ENCODE peak calls at places on chromosomes 16 and 17, in six cellular contexts. G is IMR-90, A is neuronal stem cell, V is mesenchymal stem cell, C is H9, T is H1. P is an unnamed sample.

GRCh38 chr16:81140930-81141780 is 45.0 kb upstream of the GCSH start:
- DNase-seq in G (no peak), A (no peak), V (no peak), C (peak), T (peak), P (peak)

GRCh38 chr16:67438098-67438791 is 7.3 kb downstream of the HSD11B2 start:
- DNase-seq in G (no peak), A (no peak), V (no peak), C (no peak), T (no peak), P (no peak)

GRCh38 chr17:30554839-30555751 is 77.9 kb downstream of the GOSR1 start:
- DNase-seq in G (peak), A (no peak), V (peak), C (peak), T (peak), P (no peak)

GRCh38 chr16:28823291-28823718 is 506 bp downstream of the ATXN2L start:
- DNase-seq in G (no peak), A (no peak), V (no peak), C (no peak), T (no peak), P (no peak)

GRCh38 chr17:51365090-51365489 is 104.7 kb downstream of the UTP18 start:
- DNase-seq in G (no peak), A (no peak), V (no peak), C (no peak), T (no peak), P (no peak)

GRCh38 chr16:86984975-86985655 is 332.1 kb downstream of the C16orf95 start:
- DNase-seq in G (no peak), A (no peak), V (peak), C (peak), T (no peak), P (no peak)

GRCh38 chr16:18855196-18855595 is 53.8 kb upstream of the ARL6IP1 start:
- DNase-seq in G (no peak), A (no peak), V (no peak), C (no peak), T (no peak), P (no peak)

GRCh38 chr17:39629894-39630293 is 3.1 kb downstream of the PPP1R1B start:
- DNase-seq in G (no peak), A (no peak), V (no peak), C (no peak), T (no peak), P (peak)

GRCh38 chr17:39114744-39115534 is 36.5 kb downstream of the PLXDC1 start:
- DNase-seq in G (peak), A (no peak), V (peak), C (no peak), T (no peak), P (no peak)

GRCh38 chr17:59371426-59372099 is 40.1 kb downstream of the YPEL2 start:
- DNase-seq in G (no peak), A (no peak), V (peak), C (no peak), T (no peak), P (no peak)

GRCh38 chr17:42325026-42325425 is 36.7 kb downstream of the STAT5A start:
- DNase-seq in G (peak), A (no peak), V (peak), C (no peak), T (no peak), P (peak)

GRCh38 chr16:89691231-89691985 is 4.9 kb downstream of the CDK10 start:
- DNase-seq in G (no peak), A (no peak), V (no peak), C (no peak), T (no peak), P (no peak)

GRCh38 chr16:50627419-50627818 is 53.7 kb downstream of the SNX20 start:
- DNase-seq in G (no peak), A (no peak), V (no peak), C (peak), T (no peak), P (no peak)

GRCh38 chr16:59400830-59401229 is 666.7 kb upstream of the GOT2 start:
- DNase-seq in G (no peak), A (no peak), V (no peak), C (no peak), T (no peak), P (no peak)

GRCh38 chr17:57677301-57677700 is 67.8 kb downstream of the CCDC182 start:
- DNase-seq in G (no peak), A (no peak), V (no peak), C (peak), T (no peak), P (no peak)

GRCh38 chr16:66168777-66169176 is 197.7 kb upstream of the CDH5 start:
- DNase-seq in G (no peak), A (no peak), V (no peak), C (no peak), T (no peak), P (no peak)

GRCh38 chr17:78993241-78993956 is 13.7 kb upstream of the LGALS3BP start:
- DNase-seq in G (peak), A (peak), V (peak), C (peak), T (no peak), P (peak)

GRCh38 chr17:14737984-14738651 is 437.2 kb downstream of the HS3ST3B1 start:
- DNase-seq in G (peak), A (peak), V (peak), C (peak), T (no peak), P (peak)

GRCh38 chr16:47480410-47480809 is 19.3 kb downstream of the PHKB start:
- DNase-seq in G (no peak), A (no peak), V (no peak), C (no peak), T (no peak), P (no peak)

GRCh38 chr16:67977469-67978227 is 2.7 kb downstream of the DPEP3 start:
- DNase-seq in G (no peak), A (no peak), V (no peak), C (no peak), T (no peak), P (no peak)

GRCh38 chr17:42131971-42132370 is 9.4 kb downstream of the HSPB9 start:
- DNase-seq in G (peak), A (no peak), V (peak), C (no peak), T (no peak), P (no peak)

GRCh38 chr17:49585422-49586027 is 9.9 kb downstream of the NXPH3 start:
- DNase-seq in G (no peak), A (no peak), V (no peak), C (peak), T (no peak), P (peak)

GRCh38 chr17:82446649-82447048 is 3.9 kb downstream of the CYBC1 start:
- DNase-seq in G (no peak), A (no peak), V (no peak), C (no peak), T (no peak), P (no peak)

GRCh38 chr16:77564791-77565390 is 130.1 kb upstream of the ADAMTS18 start:
- DNase-seq in G (peak), A (no peak), V (peak), C (no peak), T (no peak), P (peak)

GRCh38 chr16:13997526-13997925 is 73.6 kb upstream of the MRTFB start:
- DNase-seq in G (no peak), A (no peak), V (no peak), C (no peak), T (no peak), P (no peak)
- H4K91ac ChIP-seq in G (no peak), A (no peak), V (no peak), C (no peak), T (no peak), P (no peak)

DNA sequence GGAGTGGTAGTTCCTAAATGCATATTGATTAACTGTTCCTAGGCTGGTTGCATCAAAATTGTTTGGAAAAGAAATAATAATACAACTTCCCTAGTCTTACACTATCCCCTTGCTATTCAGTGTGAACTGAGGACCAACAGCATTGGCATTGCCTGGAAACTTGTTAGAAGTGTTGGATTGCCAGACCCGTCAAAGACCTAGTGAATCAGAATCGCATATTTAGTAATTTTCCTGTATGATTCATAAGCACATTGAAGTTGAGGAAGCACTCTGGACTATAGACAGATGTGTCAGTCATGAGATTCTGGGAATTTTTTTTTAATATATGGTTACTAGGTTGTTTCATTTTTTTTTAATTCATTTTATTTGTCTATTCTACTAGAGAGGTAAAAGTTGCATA is 34.7 kb upstream of the KCNJ16 start:
- DNase-seq in G (peak), A (no peak), V (no peak), C (no peak), T (no peak), P (no peak)
- H4K91ac ChIP-seq in G (no peak), A (no peak), V (no peak), C (no peak), T (no peak), P (no peak)

DNA sequence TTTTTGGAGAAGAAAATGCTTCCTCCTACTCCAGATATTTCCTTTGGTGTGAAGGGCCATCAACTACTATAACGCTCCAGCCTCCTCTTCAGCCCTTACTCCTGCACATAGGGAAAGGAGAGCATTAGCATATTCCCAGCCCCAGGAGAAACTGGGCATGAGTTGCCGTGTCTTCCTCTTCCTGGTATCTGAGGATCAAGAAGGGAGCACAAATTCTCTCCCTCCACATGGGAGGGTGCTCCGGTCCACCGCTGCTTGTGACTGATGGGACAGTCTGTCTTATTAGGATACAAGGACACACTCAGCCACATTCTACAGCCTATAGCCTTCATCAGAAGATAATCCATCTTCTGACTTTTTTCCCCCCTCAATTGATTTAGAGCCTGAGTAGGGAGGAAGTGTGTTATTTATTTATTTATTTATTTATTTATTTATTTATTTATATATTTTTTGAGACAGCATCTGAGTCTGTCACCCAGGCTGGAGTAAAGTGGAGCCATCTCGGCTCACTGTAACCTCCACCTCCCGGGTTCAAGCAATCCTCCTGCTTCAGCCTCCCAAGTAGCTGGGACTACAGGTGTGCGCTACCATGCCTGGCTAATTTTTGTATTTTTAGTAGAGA is 16.6 kb upstream of the CYB5B start:
- DNase-seq in G (no peak), A (no peak), V (no peak), C (no peak), T (no peak), P (no peak)
- H4K91ac ChIP-seq in G (no peak), A (no peak), V (peak), C (no peak), T (no peak), P (no peak)

GRCh38 chr16:84911490-84912216 is 91.9 kb downstream of the CRISPLD2 start:
- DNase-seq in G (no peak), A (no peak), V (peak), C (no peak), T (no peak), P (peak)

GRCh38 chr16:84909686-84910085 is 89.9 kb downstream of the CRISPLD2 start:
- DNase-seq in G (no peak), A (no peak), V (no peak), C (no peak), T (no peak), P (peak)

GRCh38 chr16:84907575-84907974 is 87.8 kb downstream of the CRISPLD2 start:
- DNase-seq in G (peak), A (no peak), V (peak), C (no peak), T (no peak), P (no peak)

GRCh38 chr16:84907046-84907445 is 87.3 kb downstream of the CRISPLD2 start:
- DNase-seq in G (no peak), A (no peak), V (no peak), C (no peak), T (no peak), P (no peak)

DNA sequence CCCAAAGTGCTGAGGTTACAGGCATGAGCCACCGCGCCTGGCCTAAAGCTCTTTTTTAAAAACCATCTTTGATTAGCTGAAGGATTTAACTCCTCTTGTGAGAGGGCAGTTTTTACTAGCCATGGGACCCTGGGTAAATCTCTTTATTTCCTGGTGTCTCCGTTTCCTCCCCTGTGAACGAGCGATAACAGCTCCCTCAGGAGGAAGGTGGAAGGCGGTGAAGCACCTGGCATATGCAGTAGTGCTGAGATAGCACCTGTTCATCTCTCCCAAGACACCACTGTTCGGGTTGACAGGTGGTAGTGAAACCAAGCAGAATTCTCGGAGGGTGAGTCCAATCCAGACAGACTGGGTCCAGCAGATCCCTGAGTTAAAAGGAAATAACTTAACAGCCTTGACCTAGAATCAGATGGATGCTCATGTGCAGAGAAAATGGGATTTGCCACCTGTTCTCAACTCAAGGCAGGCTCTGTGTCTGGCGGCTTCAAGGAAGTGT is 86.2 kb downstream of the CRISPLD2 start:
- DNase-seq in G (no peak), A (no peak), V (no peak), C (no peak), T (no peak), P (no peak)
- H4K91ac ChIP-seq in G (no peak), A (no peak), V (no peak), C (no peak), T (no peak), P (no peak)

GRCh38 chr17:47714773-47715396 is 18.2 kb upstream of the TBX21 start:
- DNase-seq in G (no peak), A (no peak), V (no peak), C (no peak), T (no peak), P (no peak)

GRCh38 chr17:47713980-47714689 is 18.9 kb upstream of the TBX21 start:
- DNase-seq in G (no peak), A (no peak), V (no peak), C (peak), T (no peak), P (no peak)

GRCh38 chr17:47717261-47717697 is 15.8 kb upstream of the TBX21 start:
- DNase-seq in G (no peak), A (no peak), V (no peak), C (no peak), T (no peak), P (no peak)

GRCh38 chr17:47716381-47716780 is 16.7 kb upstream of the TBX21 start:
- DNase-seq in G (no peak), A (no peak), V (no peak), C (no peak), T (no peak), P (no peak)

DNA sequence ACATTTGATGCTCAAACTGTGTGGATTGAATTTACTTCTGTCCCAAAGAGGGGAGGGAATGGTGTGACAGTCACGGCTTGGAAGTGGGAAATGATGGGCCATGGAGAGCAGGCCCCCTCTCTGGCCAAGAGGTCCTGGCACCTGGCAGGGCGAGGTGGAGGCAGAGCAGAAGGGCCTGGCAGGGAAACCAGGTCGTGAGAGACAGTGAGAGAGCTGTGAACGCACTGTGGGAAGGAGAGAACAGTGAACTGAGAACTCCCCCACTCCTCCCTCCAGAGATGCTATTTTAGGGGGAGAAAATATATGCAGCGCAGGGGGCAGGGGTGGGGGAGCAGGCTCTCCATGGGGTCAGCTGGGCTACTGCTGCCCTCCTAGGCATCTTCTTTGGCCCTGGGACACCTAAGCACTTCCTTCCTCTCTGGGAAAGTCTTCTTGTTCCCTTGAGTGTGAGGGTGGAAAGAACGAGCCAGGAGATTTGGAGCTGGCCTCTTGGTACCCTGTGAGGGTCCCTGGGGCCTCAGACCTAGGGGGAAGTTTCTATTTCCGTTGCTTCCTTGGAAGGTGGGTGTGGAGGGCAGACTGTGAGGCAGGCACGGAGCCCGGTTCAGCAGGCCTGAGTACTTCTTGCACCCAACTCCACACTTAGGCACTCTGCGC is 17.2 kb upstream of the TBX21 start:
- DNase-seq in G (no peak), A (no peak), V (no peak), C (no peak), T (no peak), P (no peak)
- H4K91ac ChIP-seq in G (no peak), A (no peak), V (no peak), C (no peak), T (no peak), P (no peak)

GRCh38 chr17:28271431-28271830 is 47.6 kb upstream of the TMEM97 start:
- DNase-seq in G (no peak), A (no peak), V (no peak), C (no peak), T (no peak), P (no peak)
- H4K91ac ChIP-seq in G (no peak), A (no peak), V (no peak), C (no peak), T (no peak), P (peak)

P was measured in trophoblast cell.